ENCODE peak calls at places on chromosomes 7 and 10, in nine cellular contexts. A is HTR-8/SVneo, L is WTC11, R is A172, M is adipocyte, F is HCEC 1CT, I is omental fat pad, P is Caki2, U is activated T-cell treated with anti-CD3 and anti-CD28 coated beads for 48 hours. B is an unnamed sample.

GRCh38 chr7:155344618-155345433 is 47.1 kb downstream of the INSIG1 start:
- DNase-seq in L (peak; percentile 82), F (peak; percentile 63), P (peak; percentile 60), I (peak; percentile 59), R (peak; percentile 60), A (peak; percentile 67), U (peak; percentile 82), M (peak; percentile 88), B (peak; percentile 86)

GRCh38 chr7:94355389-94355788 is 39.3 kb upstream of the COL1A2 start:
- DNase-seq in F (no peak), M (peak; percentile 91), A (no peak), I (no peak), R (no peak), L (no peak), U (no peak), P (no peak), B (no peak)

GRCh38 chr7:128003179-128003578 is 28.1 kb downstream of the LRRC4 start:
- DNase-seq in F (no peak), R (no peak), A (no peak), I (no peak), P (no peak), M (no peak), L (no peak), U (no peak), B (no peak)

GRCh38 chr10:122044713-122045112 is 55.8 kb downstream of the TACC2 start:
- DNase-seq in R (no peak), F (peak; percentile 15), U (no peak), M (peak; percentile 40), P (no peak), L (no peak), I (no peak), A (no peak), B (peak; percentile 31)

GRCh38 chr7:120985839-120986238 is 2.7 kb upstream of the CPED1 start:
- DNase-seq in F (no peak), P (no peak), U (no peak), R (no peak), A (no peak), L (no peak), M (no peak), I (no peak), B (no peak)

GRCh38 chr10:124916098-124916584 is 25.8 kb upstream of the ZRANB1 start:
- DNase-seq in A (no peak), F (no peak), U (no peak), M (peak; percentile 37), L (no peak), R (no peak), I (no peak), P (no peak), B (no peak)

GRCh38 chr7:123533929-123534382 is 439 bp downstream of the IQUB start:
- DNase-seq in L (no peak), R (no peak), U (no peak), F (no peak), A (no peak), P (no peak), I (no peak), M (no peak), B (no peak)

GRCh38 chr7:83677180-83677866 is 28.4 kb upstream of the SEMA3E start:
- DNase-seq in F (peak; percentile 95), U (no peak), I (no peak), P (peak; percentile 78), M (peak; percentile 95), R (peak; percentile 98), A (peak; percentile 58), L (no peak), B (peak; percentile 63)

GRCh38 chr7:3710531-3710930 is 409.5 kb downstream of the SDK1 start:
- DNase-seq in F (no peak), M (no peak), U (no peak), A (no peak), L (no peak), R (peak; percentile 13), I (no peak), P (no peak), B (no peak)

B was measured in hepatic stellate cell.